ENCODE peak calls at places on chromosomes 13 and 19, in nine cellular contexts. One of them, this sample, is unnamed.

GRCh38 chr13:26423634-26424033 is 133.8 kb upstream of the WASF3 start:
- DNase-seq in right cardiac atrium: peak; percentile 74
- DNase-seq in CD4-positive, alpha-beta T cell: no peak
- DNase-seq in WERI-Rb-1: no peak
- DNase-seq in tibial nerve: no peak
- DNase-seq in AG04450: no peak
- DNase-seq in OCI-LY7: no peak
- DNase-seq in CD8-positive, alpha-beta T cell: no peak
- DNase-seq in thoracic aorta: peak; percentile 7
- DNase-seq in this sample: no peak

GRCh38 chr19:5891938-5892771 is 11.4 kb downstream of the NDUFA11 start:
- DNase-seq in right cardiac atrium: peak; percentile 83
- DNase-seq in CD4-positive, alpha-beta T cell: no peak
- DNase-seq in WERI-Rb-1: peak; percentile 70
- DNase-seq in tibial nerve: no peak
- DNase-seq in AG04450: no peak
- DNase-seq in OCI-LY7: peak; percentile 32
- DNase-seq in CD8-positive, alpha-beta T cell: no peak
- DNase-seq in thoracic aorta: no peak
- DNase-seq in this sample: no peak

GRCh38 chr13:98651716-98652115 is 74.8 kb upstream of the STK24 start:
- DNase-seq in right cardiac atrium: no peak
- DNase-seq in CD4-positive, alpha-beta T cell: no peak
- DNase-seq in WERI-Rb-1: no peak
- DNase-seq in tibial nerve: no peak
- DNase-seq in AG04450: no peak
- DNase-seq in OCI-LY7: no peak
- DNase-seq in CD8-positive, alpha-beta T cell: no peak
- DNase-seq in thoracic aorta: no peak
- DNase-seq in this sample: no peak

GRCh38 chr13:41222259-41222852 is 28.0 kb upstream of the KBTBD7 start:
- DNase-seq in right cardiac atrium: no peak
- DNase-seq in CD4-positive, alpha-beta T cell: peak; percentile 38
- DNase-seq in WERI-Rb-1: peak; percentile 16
- DNase-seq in tibial nerve: peak; percentile 77
- DNase-seq in AG04450: no peak
- DNase-seq in OCI-LY7: peak; percentile 63
- DNase-seq in CD8-positive, alpha-beta T cell: peak; percentile 9
- DNase-seq in thoracic aorta: no peak
- DNase-seq in this sample: no peak

GRCh38 chr13:40568246-40568645 is 98.2 kb downstream of the FOXO1 start:
- DNase-seq in right cardiac atrium: no peak
- DNase-seq in CD4-positive, alpha-beta T cell: no peak
- DNase-seq in WERI-Rb-1: no peak
- DNase-seq in tibial nerve: no peak
- DNase-seq in AG04450: no peak
- DNase-seq in OCI-LY7: no peak
- DNase-seq in CD8-positive, alpha-beta T cell: no peak
- DNase-seq in thoracic aorta: no peak
- DNase-seq in this sample: no peak

GRCh38 chr13:79051472-79051871 is 354.6 kb downstream of the RBM26 start:
- DNase-seq in right cardiac atrium: no peak
- DNase-seq in CD4-positive, alpha-beta T cell: no peak
- DNase-seq in WERI-Rb-1: no peak
- DNase-seq in tibial nerve: no peak
- DNase-seq in AG04450: no peak
- DNase-seq in OCI-LY7: no peak
- DNase-seq in CD8-positive, alpha-beta T cell: no peak
- DNase-seq in thoracic aorta: no peak
- DNase-seq in this sample: no peak

GRCh38 chr13:37175996-37176395 is 70.5 kb upstream of the CSNK1A1L start:
- DNase-seq in right cardiac atrium: no peak
- DNase-seq in CD4-positive, alpha-beta T cell: no peak
- DNase-seq in WERI-Rb-1: no peak
- DNase-seq in tibial nerve: peak; percentile 40
- DNase-seq in AG04450: peak; percentile 55
- DNase-seq in OCI-LY7: no peak
- DNase-seq in CD8-positive, alpha-beta T cell: no peak
- DNase-seq in thoracic aorta: no peak
- DNase-seq in this sample: no peak

GRCh38 chr19:7458675-7459074 is 30.2 kb downstream of the PEX11G start:
- DNase-seq in right cardiac atrium: no peak
- DNase-seq in CD4-positive, alpha-beta T cell: no peak
- DNase-seq in WERI-Rb-1: no peak
- DNase-seq in tibial nerve: no peak
- DNase-seq in AG04450: no peak
- DNase-seq in OCI-LY7: no peak
- DNase-seq in CD8-positive, alpha-beta T cell: no peak
- DNase-seq in thoracic aorta: no peak
- DNase-seq in this sample: no peak

GRCh38 chr19:17755977-17756670 is 4.8 kb downstream of the FCHO1 start:
- DNase-seq in right cardiac atrium: peak; percentile 66
- DNase-seq in CD4-positive, alpha-beta T cell: peak; percentile 40
- DNase-seq in WERI-Rb-1: peak; percentile 60
- DNase-seq in tibial nerve: no peak
- DNase-seq in AG04450: no peak
- DNase-seq in OCI-LY7: peak; percentile 91
- DNase-seq in CD8-positive, alpha-beta T cell: peak; percentile 29
- DNase-seq in thoracic aorta: no peak
- DNase-seq in this sample: peak; percentile 75

GRCh38 chr13:31951215-31951678 is 80.3 kb upstream of the FRY start:
- DNase-seq in right cardiac atrium: peak; percentile 81
- DNase-seq in CD4-positive, alpha-beta T cell: no peak
- DNase-seq in WERI-Rb-1: peak; percentile 65
- DNase-seq in tibial nerve: peak; percentile 48
- DNase-seq in AG04450: no peak
- DNase-seq in OCI-LY7: no peak
- DNase-seq in CD8-positive, alpha-beta T cell: no peak
- DNase-seq in thoracic aorta: no peak
- DNase-seq in this sample: no peak

GRCh38 chr13:51902776-51903175 is 41.0 kb downstream of the CCDC70 start:
- DNase-seq in right cardiac atrium: no peak
- DNase-seq in CD4-positive, alpha-beta T cell: no peak
- DNase-seq in WERI-Rb-1: no peak
- DNase-seq in tibial nerve: no peak
- DNase-seq in AG04450: no peak
- DNase-seq in OCI-LY7: no peak
- DNase-seq in CD8-positive, alpha-beta T cell: no peak
- DNase-seq in thoracic aorta: no peak
- DNase-seq in this sample: no peak

GRCh38 chr13:80547885-80548284 is 207.0 kb upstream of the SPRY2 start:
- DNase-seq in right cardiac atrium: no peak
- DNase-seq in CD4-positive, alpha-beta T cell: no peak
- DNase-seq in WERI-Rb-1: no peak
- DNase-seq in tibial nerve: no peak
- DNase-seq in AG04450: no peak
- DNase-seq in OCI-LY7: no peak
- DNase-seq in CD8-positive, alpha-beta T cell: no peak
- DNase-seq in thoracic aorta: no peak
- DNase-seq in this sample: no peak

GRCh38 chr19:6587093-6587820 is 3.7 kb downstream of the CD70 start:
- DNase-seq in right cardiac atrium: no peak
- DNase-seq in CD4-positive, alpha-beta T cell: no peak
- DNase-seq in WERI-Rb-1: no peak
- DNase-seq in tibial nerve: no peak
- DNase-seq in AG04450: no peak
- DNase-seq in OCI-LY7: peak; percentile 75
- DNase-seq in CD8-positive, alpha-beta T cell: no peak
- DNase-seq in thoracic aorta: no peak
- DNase-seq in this sample: no peak

GRCh38 chr19:38023661-38024574 is 116.9 kb downstream of the SIPA1L3 start:
- DNase-seq in right cardiac atrium: no peak
- DNase-seq in CD4-positive, alpha-beta T cell: no peak
- DNase-seq in WERI-Rb-1: peak; percentile 50
- DNase-seq in tibial nerve: no peak
- DNase-seq in AG04450: no peak
- DNase-seq in OCI-LY7: no peak
- DNase-seq in CD8-positive, alpha-beta T cell: no peak
- DNase-seq in thoracic aorta: no peak
- DNase-seq in this sample: no peak

GRCh38 chr13:23859904-23860303 is 29.3 kb downstream of the MIPEP start:
- DNase-seq in right cardiac atrium: no peak
- DNase-seq in CD4-positive, alpha-beta T cell: no peak
- DNase-seq in WERI-Rb-1: no peak
- DNase-seq in tibial nerve: no peak
- DNase-seq in AG04450: no peak
- DNase-seq in OCI-LY7: no peak
- DNase-seq in CD8-positive, alpha-beta T cell: no peak
- DNase-seq in thoracic aorta: no peak
- DNase-seq in this sample: no peak

GRCh38 chr13:77312311-77312710 is 14.6 kb downstream of the MYCBP2 start:
- DNase-seq in right cardiac atrium: no peak
- DNase-seq in CD4-positive, alpha-beta T cell: no peak
- DNase-seq in WERI-Rb-1: no peak
- DNase-seq in tibial nerve: no peak
- DNase-seq in AG04450: no peak
- DNase-seq in OCI-LY7: no peak
- DNase-seq in CD8-positive, alpha-beta T cell: no peak
- DNase-seq in thoracic aorta: no peak
- DNase-seq in this sample: no peak

GRCh38 chr13:62799038-62799535 is 1383.4 kb upstream of the PCDH20 start:
- DNase-seq in right cardiac atrium: no peak
- DNase-seq in CD4-positive, alpha-beta T cell: no peak
- DNase-seq in WERI-Rb-1: no peak
- DNase-seq in tibial nerve: no peak
- DNase-seq in AG04450: no peak
- DNase-seq in OCI-LY7: no peak
- DNase-seq in CD8-positive, alpha-beta T cell: no peak
- DNase-seq in thoracic aorta: no peak
- DNase-seq in this sample: no peak

GRCh38 chr19:45276284-45276687 is 25.2 kb downstream of the MARK4 start:
- DNase-seq in right cardiac atrium: no peak
- DNase-seq in CD4-positive, alpha-beta T cell: no peak
- DNase-seq in WERI-Rb-1: no peak
- DNase-seq in tibial nerve: no peak
- DNase-seq in AG04450: no peak
- DNase-seq in OCI-LY7: peak; percentile 19
- DNase-seq in CD8-positive, alpha-beta T cell: no peak
- DNase-seq in thoracic aorta: no peak
- DNase-seq in this sample: no peak

GRCh38 chr19:22144394-22144793 is 52.4 kb downstream of the ZNF676 start:
- DNase-seq in right cardiac atrium: no peak
- DNase-seq in CD4-positive, alpha-beta T cell: no peak
- DNase-seq in WERI-Rb-1: no peak
- DNase-seq in tibial nerve: no peak
- DNase-seq in AG04450: no peak
- DNase-seq in OCI-LY7: peak; percentile 61
- DNase-seq in CD8-positive, alpha-beta T cell: no peak
- DNase-seq in thoracic aorta: no peak
- DNase-seq in this sample: no peak

GRCh38 chr13:50208826-50209335 is 193.6 kb downstream of the KCNRG start:
- DNase-seq in right cardiac atrium: peak; percentile 69
- DNase-seq in CD4-positive, alpha-beta T cell: no peak
- DNase-seq in WERI-Rb-1: no peak
- DNase-seq in tibial nerve: peak; percentile 22
- DNase-seq in AG04450: peak; percentile 44
- DNase-seq in OCI-LY7: peak; percentile 45
- DNase-seq in CD8-positive, alpha-beta T cell: no peak
- DNase-seq in thoracic aorta: no peak
- DNase-seq in this sample: no peak

GRCh38 chr19:19528721-19529490 is at the start of gene YJEFN3:
- DNase-seq in right cardiac atrium: no peak
- DNase-seq in CD4-positive, alpha-beta T cell: no peak
- DNase-seq in WERI-Rb-1: peak; percentile 66
- DNase-seq in tibial nerve: no peak
- DNase-seq in AG04450: no peak
- DNase-seq in OCI-LY7: no peak
- DNase-seq in CD8-positive, alpha-beta T cell: no peak
- DNase-seq in thoracic aorta: no peak
- DNase-seq in this sample: no peak
- H3K27ac ChIP-seq in right cardiac atrium: no peak within 1 kb of the TSS
- H3K27ac ChIP-seq in CD4-positive, alpha-beta T cell: no peak within 1 kb of the TSS
- H3K27ac ChIP-seq in WERI-Rb-1: no peak within 1 kb of the TSS
- H3K27ac ChIP-seq in tibial nerve: no peak within 1 kb of the TSS
- H3K27ac ChIP-seq in AG04450: no peak within 1 kb of the TSS
- H3K27ac ChIP-seq in OCI-LY7: no peak within 1 kb of the TSS
- H3K27ac ChIP-seq in CD8-positive, alpha-beta T cell: no peak within 1 kb of the TSS
- H3K27ac ChIP-seq in thoracic aorta: no peak within 1 kb of the TSS
- H3K27ac ChIP-seq in this sample: no peak within 1 kb of the TSS

GRCh38 chr13:47796816-47797215 is 204.3 kb downstream of the SUCLA2 start:
- DNase-seq in right cardiac atrium: peak; percentile 33
- DNase-seq in CD4-positive, alpha-beta T cell: no peak
- DNase-seq in WERI-Rb-1: no peak
- DNase-seq in tibial nerve: no peak
- DNase-seq in AG04450: no peak
- DNase-seq in OCI-LY7: no peak
- DNase-seq in CD8-positive, alpha-beta T cell: no peak
- DNase-seq in thoracic aorta: no peak
- DNase-seq in this sample: no peak
- H3K27ac ChIP-seq in right cardiac atrium: no peak overlapping the region
- H3K27ac ChIP-seq in CD4-positive, alpha-beta T cell: no peak overlapping the region
- H3K27ac ChIP-seq in WERI-Rb-1: no peak overlapping the region
- H3K27ac ChIP-seq in tibial nerve: no peak overlapping the region
- H3K27ac ChIP-seq in AG04450: no peak overlapping the region
- H3K27ac ChIP-seq in OCI-LY7: no peak overlapping the region
- H3K27ac ChIP-seq in CD8-positive, alpha-beta T cell: no peak overlapping the region
- H3K27ac ChIP-seq in thoracic aorta: no peak overlapping the region
- H3K27ac ChIP-seq in this sample: no peak overlapping the region

GRCh38 chr13:75541287-75541686 is 3.6 kb upstream of the COMMD6 start:
- DNase-seq in right cardiac atrium: no peak
- DNase-seq in CD4-positive, alpha-beta T cell: no peak
- DNase-seq in WERI-Rb-1: no peak
- DNase-seq in tibial nerve: no peak
- DNase-seq in AG04450: no peak
- DNase-seq in OCI-LY7: no peak
- DNase-seq in CD8-positive, alpha-beta T cell: no peak
- DNase-seq in thoracic aorta: no peak
- DNase-seq in this sample: no peak
- H3K27ac ChIP-seq in right cardiac atrium: no peak overlapping the region
- H3K27ac ChIP-seq in CD4-positive, alpha-beta T cell: no peak overlapping the region
- H3K27ac ChIP-seq in WERI-Rb-1: no peak overlapping the region
- H3K27ac ChIP-seq in tibial nerve: no peak overlapping the region
- H3K27ac ChIP-seq in AG04450: no peak overlapping the region
- H3K27ac ChIP-seq in OCI-LY7: no peak overlapping the region
- H3K27ac ChIP-seq in CD8-positive, alpha-beta T cell: no peak overlapping the region
- H3K27ac ChIP-seq in thoracic aorta: no peak overlapping the region
- H3K27ac ChIP-seq in this sample: no peak overlapping the region

DNA sequence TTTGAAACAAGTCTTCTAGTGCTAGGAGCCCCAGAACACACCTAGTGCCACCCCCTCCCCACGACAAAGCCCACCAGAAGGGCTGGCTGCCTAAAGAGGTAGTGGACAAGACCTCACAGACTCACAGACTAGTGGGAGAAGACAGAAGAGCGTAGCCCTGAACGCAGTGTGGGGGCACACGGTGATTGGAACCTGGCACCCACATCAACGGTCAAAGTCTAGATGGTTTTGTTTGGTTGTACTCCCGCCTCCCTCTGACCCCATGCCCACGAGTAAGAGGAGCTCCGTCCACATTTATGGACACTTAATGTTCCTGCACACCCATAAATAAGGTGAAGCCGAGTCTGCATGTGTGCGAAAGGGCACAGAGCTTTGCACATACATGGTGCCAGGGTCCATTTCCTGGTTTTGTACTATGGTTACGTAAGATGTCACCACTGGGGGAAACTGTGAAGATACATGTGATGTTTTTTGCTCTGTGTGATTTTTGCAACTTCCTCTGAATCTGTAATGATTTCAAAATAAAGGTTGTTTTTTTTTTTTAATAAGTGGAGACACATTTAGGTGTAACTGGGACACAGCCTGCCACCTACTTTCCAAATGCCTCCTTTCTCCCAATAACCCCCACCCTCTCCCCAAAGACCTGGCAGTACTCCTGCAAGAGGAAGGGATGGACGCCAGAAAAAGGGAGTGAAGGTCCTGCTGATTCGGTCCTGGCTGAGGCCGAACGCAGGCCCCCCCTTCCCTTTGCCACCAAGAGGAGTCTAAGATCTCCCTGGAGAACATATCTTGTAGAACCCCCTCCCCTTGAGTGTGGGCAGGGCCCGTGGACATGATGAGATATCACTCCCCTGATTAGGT is 72.8 kb downstream of the GNG7 start:
- DNase-seq in right cardiac atrium: peak; percentile 43
- DNase-seq in CD4-positive, alpha-beta T cell: no peak
- DNase-seq in WERI-Rb-1: no peak
- DNase-seq in tibial nerve: peak; percentile 48
- DNase-seq in AG04450: no peak
- DNase-seq in OCI-LY7: no peak
- DNase-seq in CD8-positive, alpha-beta T cell: no peak
- DNase-seq in thoracic aorta: no peak
- DNase-seq in this sample: no peak
- H3K27ac ChIP-seq in right cardiac atrium: peak overlapping the region; percentile 62
- H3K27ac ChIP-seq in CD4-positive, alpha-beta T cell: peak overlapping the region; percentile 23
- H3K27ac ChIP-seq in WERI-Rb-1: no peak overlapping the region
- H3K27ac ChIP-seq in tibial nerve: no peak overlapping the region
- H3K27ac ChIP-seq in AG04450: no peak overlapping the region
- H3K27ac ChIP-seq in OCI-LY7: peak overlapping the region; percentile 25
- H3K27ac ChIP-seq in CD8-positive, alpha-beta T cell: peak overlapping the region; percentile 3
- H3K27ac ChIP-seq in thoracic aorta: peak overlapping the region; percentile 13
- H3K27ac ChIP-seq in this sample: peak overlapping the region; percentile 74